ENCODE peak calls at places on chromosome 2, in nine cellular contexts. M is NCI-H1105 treated with DMSO at 0.1 percent for 48 hours; C is stimulated activated CD8-positive, alpha-beta memory T cell treated with anti-CD3 and anti-CD28 coated beads, Interleukin-7, amount 100 ng/mL, for 24 hours; Q is sigmoid colon; G is kidney tubule cell; D is endothelial cell; Y is stimulated activated naive B cell treated with anti-CD40 and anti-IgM and Interleukin-4, amounts not matched to agents 10 μg/mL and 1 μg/mL and 100 μg/mL, for 72 hours; A is activated CD8-positive, alpha-beta memory T cell treated with anti-CD3 and anti-CD28 coated beads for 48 hours; W is T-helper 17 cell. B is an unnamed sample.
A peak's percentile ranks its signal among the peaks of the same experiment; 100 is the strongest.

GRCh38 chr2:9251154-9252001 is 44.8 kb downstream of the ASAP2 start:
- DNase-seq in W (no peak), G (peak; percentile 90), C (no peak), M (no peak), D (no peak), Q (no peak), A (no peak), Y (no peak), B (no peak)

GRCh38 chr2:206274434-206275273 is at the start of gene ZDBF2:
- DNase-seq in A (no peak), C (no peak), D (peak; percentile 73), M (peak; percentile 60), W (peak; percentile 30), Y (peak; percentile 53), G (peak; percentile 57), Q (peak; percentile 69), B (peak; percentile 73)

GRCh38 chr2:239309398-239310245 is 91.2 kb downstream of the HDAC4 start:
- DNase-seq in A (no peak), D (no peak), Y (no peak), C (no peak), M (no peak), G (no peak), Q (peak; percentile 70), W (peak; percentile 6), B (no peak)

GRCh38 chr2:95356821-95357700 is 45.4 kb upstream of the FAHD2A start:
- DNase-seq in C (no peak), Y (no peak), D (no peak), Q (peak; percentile 40), A (no peak), W (no peak), G (no peak), M (no peak), B (no peak)

GRCh38 chr2:55609931-55610578 is 7.4 kb downstream of the PPP4R3B start:
- DNase-seq in M (no peak), D (no peak), C (no peak), G (no peak), Y (no peak), Q (no peak), A (no peak), W (no peak), B (no peak)

GRCh38 chr2:153595939-153596338 is 117.4 kb upstream of the RPRM start:
- DNase-seq in A (no peak), Y (no peak), C (no peak), M (peak; percentile 82), D (no peak), G (peak; percentile 1), W (no peak), Q (no peak), B (no peak)

GRCh38 chr2:46657042-46657504 is 177.7 kb downstream of the TMEM247 start:
- DNase-seq in C (no peak), D (no peak), M (peak; percentile 31), A (no peak), Y (no peak), W (no peak), Q (peak; percentile 93), G (peak; percentile 35), B (no peak)

GRCh38 chr2:10521891-10522448 is 73.8 kb upstream of the ODC1 start:
- DNase-seq in G (no peak), Q (peak; percentile 46), W (no peak), C (no peak), Y (no peak), A (no peak), D (no peak), M (no peak), B (no peak)

GRCh38 chr2:29841386-29842004 is 79.9 kb downstream of the ALK start:
- DNase-seq in M (peak; percentile 19), Q (no peak), D (peak; percentile 35), W (no peak), Y (no peak), C (no peak), G (peak; percentile 40), A (no peak), B (peak; percentile 19)

GRCh38 chr2:119311371-119311770 is 55.3 kb downstream of the C2orf76 start:
- DNase-seq in Y (no peak), M (no peak), A (no peak), C (no peak), G (no peak), Q (no peak), D (no peak), W (no peak), B (peak; percentile 60)

GRCh38 chr2:164620873-164621760 is at the start of gene GRB14:
- DNase-seq in A (no peak), D (peak; percentile 39), M (peak; percentile 67), Q (no peak), W (no peak), C (no peak), Y (no peak), G (peak; percentile 88), B (peak; percentile 80)

GRCh38 chr2:30798536-30798991 is 8.7 kb downstream of the CAPN13 start:
- DNase-seq in A (no peak), M (no peak), G (peak; percentile 47), W (no peak), Y (peak; percentile 13), D (peak; percentile 40), Q (no peak), C (no peak), B (no peak)

GRCh38 chr2:43131051-43131889 is 95.1 kb downstream of the ZFP36L2 start:
- DNase-seq in W (peak; percentile 75), M (no peak), Y (peak; percentile 62), Q (peak; percentile 84), A (no peak), G (peak; percentile 94), D (peak; percentile 48), C (peak; percentile 48), B (peak; percentile 95)

GRCh38 chr2:72275084-72275483 is 127.4 kb upstream of the CYP26B1 start:
- DNase-seq in G (no peak), Q (no peak), D (no peak), M (no peak), Y (no peak), C (no peak), A (no peak), W (no peak), B (no peak)

GRCh38 chr2:4937550-4937949 is 754.6 kb upstream of the SOX11 start:
- DNase-seq in A (no peak), M (no peak), D (no peak), G (no peak), W (no peak), C (no peak), Y (no peak), Q (no peak), B (no peak)

GRCh38 chr2:105301646-105302045 is 27.9 kb downstream of the TGFBRAP1 start:
- DNase-seq in G (no peak), C (no peak), D (no peak), M (no peak), A (no peak), W (no peak), Q (no peak), Y (no peak), B (no peak)

GRCh38 chr2:157419031-157419580 is 24.8 kb downstream of the CYTIP start:
- DNase-seq in C (no peak), Q (no peak), D (no peak), W (no peak), Y (no peak), A (no peak), G (no peak), M (no peak), B (no peak)

GRCh38 chr2:68565273-68565672 is 78.1 kb upstream of the PROKR1 start:
- DNase-seq in G (no peak), C (no peak), D (no peak), A (no peak), M (no peak), Q (no peak), W (no peak), Y (no peak), B (no peak)

GRCh38 chr2:203450571-203450970 is 84.5 kb downstream of the RAPH1 start:
- DNase-seq in C (no peak), G (no peak), Y (no peak), D (no peak), M (no peak), W (no peak), A (no peak), Q (no peak), B (no peak)

GRCh38 chr2:124610141-124610540 is 585.1 kb downstream of the CNTNAP5 start:
- DNase-seq in W (no peak), Q (no peak), Y (no peak), D (no peak), M (no peak), G (no peak), A (no peak), C (no peak), B (no peak)

GRCh38 chr2:129376404-129377077 is 602.9 kb upstream of the RAB6C start:
- DNase-seq in A (no peak), Q (no peak), M (no peak), Y (no peak), C (no peak), G (no peak), W (no peak), D (no peak), B (no peak)

GRCh38 chr2:53512071-53512841 is 255.3 kb upstream of the CHAC2 start:
- DNase-seq in Q (no peak), C (no peak), W (no peak), M (no peak), D (no peak), A (no peak), G (peak; percentile 46), Y (no peak), B (no peak)

GRCh38 chr2:8986327-8986976 is 17.0 kb downstream of the MBOAT2 start:
- DNase-seq in D (peak; percentile 54), G (no peak), Y (no peak), A (no peak), M (no peak), C (no peak), W (no peak), Q (no peak), B (peak; percentile 16)

GRCh38 chr2:168596881-168597280 is 140.8 kb downstream of the CERS6 start:
- DNase-seq in D (no peak), A (no peak), Q (no peak), G (peak; percentile 39), Y (no peak), W (no peak), M (no peak), C (no peak), B (no peak)

GRCh38 chr2:239316562-239317465 is 84.0 kb downstream of the HDAC4 start:
- DNase-seq in Y (no peak), G (no peak), D (no peak), C (no peak), W (no peak), A (no peak), Q (peak; percentile 93), M (no peak), B (no peak)

GRCh38 chr2:147610491-147611050 is 234.3 kb upstream of the ACVR2A start:
- DNase-seq in C (no peak), A (no peak), M (no peak), W (no peak), D (no peak), G (no peak), Y (no peak), Q (no peak), B (no peak)

GRCh38 chr2:58376592-58376991 is 135.5 kb upstream of the FANCL start:
- DNase-seq in W (no peak), M (no peak), D (no peak), G (peak; percentile 48), Y (no peak), Q (no peak), C (no peak), A (no peak), B (no peak)

GRCh38 chr2:179460101-179460500 is 195.5 kb upstream of the SESTD1 start:
- DNase-seq in Q (no peak), A (no peak), M (no peak), D (no peak), G (no peak), W (no peak), C (no peak), Y (no peak), B (no peak)

GRCh38 chr2:20179755-20180594 is 45.0 kb downstream of the SDC1 start:
- DNase-seq in Y (no peak), D (no peak), Q (peak; percentile 52), A (no peak), M (no peak), W (no peak), C (no peak), G (peak; percentile 95), B (no peak)

GRCh38 chr2:226683196-226683595 is 116.4 kb downstream of the IRS1 start:
- DNase-seq in Y (no peak), G (no peak), D (no peak), M (no peak), C (no peak), W (no peak), A (no peak), Q (no peak), B (no peak)

GRCh38 chr2:19346983-19347618 is 11.3 kb downstream of the OSR1 start:
- DNase-seq in W (no peak), A (no peak), C (no peak), Q (no peak), M (no peak), G (no peak), D (no peak), Y (no peak), B (peak; percentile 2)